ENCODE peak calls at places on chromosomes 4 and X, in ten cellular contexts. X is EL; V is stimulated activated CD8-positive, alpha-beta memory T cell treated with anti-CD3 and anti-CD28 coated beads, Interleukin-7, amount 100 ng/mL, for 48 hours; J is germinal center; W is RPMI7951; P is fibroblast of lung; N is T-cell; M is SW480; B is choroid plexus epithelial cell; E is globus pallidus. D is an unnamed sample.

GRCh38 chr4:70895405-70895804 is 6.8 kb upstream of the MOB1B start:
- DNase-seq in X (no peak), V (no peak), J (no peak), W (peak; percentile 54), P (peak; percentile 56), N (no peak), M (peak; percentile 25), B (no peak), E (peak; percentile 16), D (no peak)

GRCh38 chr4:7904108-7904516 is 35.5 kb downstream of the AFAP1 start:
- DNase-seq in X (peak; percentile 88), V (no peak), J (no peak), W (peak; percentile 68), P (peak; percentile 97), N (no peak), M (no peak), B (peak; percentile 71), E (no peak), D (no peak)

GRCh38 chr4:159856451-159856850 is 753.6 kb downstream of the RAPGEF2 start:
- DNase-seq in X (no peak), V (no peak), J (no peak), W (no peak), P (peak; percentile 21), N (no peak), M (no peak), B (no peak), E (no peak), D (no peak)

GRCh38 chr4:174538123-174538875 is 16.0 kb upstream of the HPGD start:
- DNase-seq in X (no peak), V (no peak), J (no peak), W (no peak), P (no peak), N (no peak), M (no peak), B (no peak), E (no peak), D (no peak)

GRCh38 chr4:181870326-181870725 is 372.9 kb upstream of the TENM3 start:
- DNase-seq in X (peak; percentile 41), V (no peak), J (no peak), W (peak; percentile 25), P (peak; percentile 77), N (no peak), M (no peak), B (peak; percentile 31), E (no peak), D (no peak)

GRCh38 chr4:14888790-14889189 is 113.5 kb upstream of the CPEB2 start:
- DNase-seq in X (peak; percentile 7), V (no peak), J (no peak), W (no peak), P (no peak), N (no peak), M (no peak), B (peak; percentile 59), E (no peak), D (no peak)

GRCh38 chr4:176054942-176055341 is 10.7 kb upstream of the WDR17 start:
- DNase-seq in X (no peak), V (no peak), J (peak; percentile 13), W (no peak), P (no peak), N (no peak), M (no peak), B (peak; percentile 16), E (peak; percentile 37), D (no peak)

GRCh38 chrX:65035451-65035779 is 59.2 kb upstream of the ZC4H2 start:
- DNase-seq in X (peak; percentile 23), V (no peak), J (peak; percentile 1), W (peak; percentile 54), P (peak; percentile 3), N (no peak), M (no peak), B (no peak), E (no peak), D (no peak)

GRCh38 chrX:118756111-118756510 is 28.7 kb downstream of the IL13RA1 start:
- DNase-seq in X (no peak), V (no peak), J (no peak), W (no peak), P (peak; percentile 24), N (no peak), M (no peak), B (peak; percentile 38), E (no peak), D (no peak)

GRCh38 chrX:48934581-48935331 is 15.9 kb upstream of the PIM2 start:
- DNase-seq in X (no peak), V (no peak), J (no peak), W (no peak), P (no peak), N (peak; percentile 63), M (no peak), B (no peak), E (no peak), D (no peak)

GRCh38 chr4:108047199-108047598 is 57.5 kb downstream of the HADH start:
- DNase-seq in X (no peak), V (no peak), J (no peak), W (no peak), P (no peak), N (no peak), M (no peak), B (no peak), E (no peak), D (no peak)

GRCh38 chr4:78483811-78484210 is 67.8 kb upstream of the ANXA3 start:
- DNase-seq in X (no peak), V (no peak), J (no peak), W (no peak), P (no peak), N (no peak), M (no peak), B (no peak), E (no peak), D (no peak)

GRCh38 chr4:2484993-2485392 is 16.1 kb downstream of the RNF4 start:
- DNase-seq in X (no peak), V (peak; percentile 27), J (peak; percentile 81), W (no peak), P (peak; percentile 9), N (peak; percentile 85), M (no peak), B (peak; percentile 55), E (peak; percentile 73), D (peak; percentile 64)

GRCh38 chrX:45714864-45715263 is 514.2 kb upstream of the DIPK2B start:
- DNase-seq in X (peak; percentile 79), V (no peak), J (no peak), W (peak; percentile 92), P (peak; percentile 81), N (no peak), M (no peak), B (peak; percentile 52), E (peak; percentile 2), D (no peak)

GRCh38 chr4:112423591-112423990 is 92.4 kb downstream of the NEUROG2 start:
- DNase-seq in X (no peak), V (no peak), J (no peak), W (no peak), P (no peak), N (no peak), M (no peak), B (peak; percentile 8), E (no peak), D (no peak)

GRCh38 chr4:24559889-24560288 is 24.5 kb downstream of the DHX15 start:
- DNase-seq in X (peak; percentile 28), V (no peak), J (no peak), W (no peak), P (peak; percentile 57), N (no peak), M (no peak), B (peak; percentile 44), E (no peak), D (no peak)

GRCh38 chr4:157895205-157895604 is 277.6 kb downstream of the GASK1B start:
- DNase-seq in X (no peak), V (no peak), J (no peak), W (no peak), P (no peak), N (no peak), M (no peak), B (no peak), E (no peak), D (no peak)

GRCh38 chr4:175273995-175274753 is 356.0 kb downstream of the ADAM29 start:
- DNase-seq in X (peak; percentile 62), V (no peak), J (no peak), W (no peak), P (peak; percentile 71), N (no peak), M (no peak), B (peak; percentile 32), E (no peak), D (no peak)

GRCh38 chr4:82850684-82851083 is 40.3 kb downstream of the SEC31A start:
- DNase-seq in X (no peak), V (no peak), J (no peak), W (no peak), P (no peak), N (no peak), M (no peak), B (no peak), E (no peak), D (no peak)

GRCh38 chrX:138128025-138128671 is 562.2 kb downstream of the ZIC3 start:
- DNase-seq in X (peak; percentile 1), V (no peak), J (peak; percentile 5), W (peak; percentile 15), P (peak; percentile 23), N (peak; percentile 1), M (peak; percentile 44), B (peak; percentile 34), E (peak; percentile 13), D (no peak)

GRCh38 chr4:72712997-72713396 is 144.0 kb upstream of the ADAMTS3 start:
- DNase-seq in X (peak; percentile 11), V (no peak), J (no peak), W (no peak), P (no peak), N (no peak), M (no peak), B (peak; percentile 13), E (no peak), D (no peak)

GRCh38 chrX:349196-349595 is 30.6 kb upstream of the GTPBP6 start:
- DNase-seq in X (no peak), V (no peak), J (no peak), W (no peak), P (peak; percentile 28), N (no peak), M (no peak), B (no peak), E (peak; percentile 92), D (no peak)

GRCh38 chr4:82799006-82799881 is 648 bp upstream of the SCD5 start:
- DNase-seq in X (no peak), V (no peak), J (peak; percentile 28), W (peak; percentile 10), P (no peak), N (no peak), M (no peak), B (no peak), E (no peak), D (no peak)

GRCh38 chrX:281166-281999 is at the start of gene PLCXD1:
- DNase-seq in X (no peak), V (no peak), J (peak; percentile 54), W (no peak), P (peak; percentile 24), N (no peak), M (no peak), B (peak; percentile 69), E (peak; percentile 69), D (no peak)